ENCODE peak calls at places on chromosomes 13 and 19, in seven cellular contexts. L, Z, U, B, H, O and Y are unnamed samples. For H3K27me3, the result is how much of the 10 kb centered on the place peaks cover.

GRCh38 chr13:109158383-109158782 is 529.0 kb downstream of the MYO16 start:
- DNase-seq in L (no peak), Z (no peak), U (no peak), B (no peak), H (no peak), O (no peak), Y (no peak)

GRCh38 chr19:39502640-39503417 is 4.1 kb downstream of the DLL3 start:
- DNase-seq in L (peak), Z (peak), U (peak), B (peak), H (peak), O (peak), Y (peak)

GRCh38 chr19:30783936-30784335 is 411.8 kb downstream of the ZNF536 start:
- DNase-seq in L (no peak), Z (no peak), U (no peak), B (no peak), H (no peak), O (no peak), Y (no peak)

GRCh38 chr19:38201731-38202130 is 22.3 kb downstream of the DPF1 start:
- DNase-seq in L (peak), Z (no peak), U (no peak), B (no peak), H (no peak), O (no peak), Y (no peak)

GRCh38 chr13:35474551-35474950 is 1.9 kb downstream of the MAB21L1 start:
- DNase-seq in L (no peak), Z (peak), U (no peak), B (no peak), H (no peak), O (no peak), Y (no peak)

GRCh38 chr13:89227356-89227755 is 1556.2 kb downstream of the SLITRK5 start:
- DNase-seq in L (no peak), Z (no peak), U (no peak), B (no peak), H (no peak), O (no peak), Y (peak)

GRCh38 chr13:29304148-29304547 is 291.3 kb downstream of the SLC7A1 start:
- DNase-seq in L (no peak), Z (no peak), U (no peak), B (no peak), H (no peak), O (no peak), Y (no peak)

GRCh38 chr13:79404361-79404760 is 1.7 kb downstream of the RBM26 start:
- DNase-seq in L (no peak), Z (no peak), U (no peak), B (no peak), H (no peak), O (no peak), Y (no peak)

GRCh38 chr19:46766569-46767317 is 20.5 kb upstream of the STRN4 start:
- DNase-seq in L (peak), Z (peak), U (no peak), B (peak), H (peak), O (peak), Y (no peak)

GRCh38 chr13:43196171-43196611 is 172.8 kb downstream of the DNAJC15 start:
- DNase-seq in L (no peak), Z (peak), U (no peak), B (no peak), H (no peak), O (no peak), Y (no peak)

GRCh38 chr13:92303428-92303827 is 905.0 kb downstream of the GPC5 start:
- DNase-seq in L (no peak), Z (no peak), U (no peak), B (peak), H (no peak), O (no peak), Y (no peak)

GRCh38 chr13:111319521-111319920 is 921 bp upstream of the TEX29 start:
- DNase-seq in L (peak), Z (no peak), U (no peak), B (no peak), H (no peak), O (no peak), Y (no peak)

DNA sequence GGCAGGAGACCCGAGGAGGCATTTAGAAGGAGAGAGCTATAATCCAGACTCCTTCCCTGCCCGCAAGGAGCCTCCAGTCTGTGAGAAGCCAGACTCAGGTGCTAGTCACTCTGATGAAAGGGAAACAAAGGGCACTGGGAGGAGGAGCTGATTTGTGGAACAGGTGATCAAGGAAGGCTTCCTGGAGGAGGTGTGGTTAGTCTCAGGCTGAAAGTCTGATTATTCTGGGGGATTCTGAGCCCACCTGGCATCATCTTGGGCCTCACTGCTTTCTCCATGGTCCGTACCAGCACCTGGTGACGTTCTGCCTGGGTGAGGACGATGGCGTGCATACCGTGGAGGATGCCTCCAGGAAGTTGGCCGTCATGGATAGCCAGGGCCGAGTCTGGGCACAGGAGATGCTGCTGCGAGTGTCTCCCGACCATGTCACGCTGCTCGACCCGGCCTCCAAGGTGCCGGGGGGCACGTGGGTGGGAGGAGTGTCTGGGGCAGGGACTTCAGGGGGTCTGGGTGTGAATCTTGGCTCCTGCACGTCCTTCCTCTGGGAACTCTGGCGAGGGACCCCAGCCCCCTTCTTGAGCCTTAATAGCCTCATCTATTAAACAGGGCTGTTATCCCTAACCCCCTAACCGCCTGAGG is 3.9 kb downstream of the EPS8L1 start:
- DNase-seq in L (no peak), Z (no peak), U (no peak), B (no peak), H (no peak), O (no peak), Y (no peak)
- H3K27me3 ChIP-seq in L (under half), Z (half or more), U (under half), B (under half), H (under half), O (under half), Y (under half)

GRCh38 chr19:28988066-28988465 is 224.9 kb downstream of the UQCRFS1 start:
- DNase-seq in L (no peak), Z (no peak), U (no peak), B (no peak), H (no peak), O (no peak), Y (no peak)
- H3K27ac ChIP-seq in L (no peak), Z (no peak), U (no peak), B (no peak), H (no peak), O (no peak), Y (no peak)

GRCh38 chr19:34600366-34600765 is 76.6 kb downstream of the SCGB2B2 start:
- DNase-seq in L (no peak), Z (no peak), U (no peak), B (no peak), H (no peak), O (no peak), Y (no peak)
- H3K27me3 ChIP-seq in L (under half), Z (under half), U (under half), B (under half), H (under half), O (under half), Y (under half)

DNA sequence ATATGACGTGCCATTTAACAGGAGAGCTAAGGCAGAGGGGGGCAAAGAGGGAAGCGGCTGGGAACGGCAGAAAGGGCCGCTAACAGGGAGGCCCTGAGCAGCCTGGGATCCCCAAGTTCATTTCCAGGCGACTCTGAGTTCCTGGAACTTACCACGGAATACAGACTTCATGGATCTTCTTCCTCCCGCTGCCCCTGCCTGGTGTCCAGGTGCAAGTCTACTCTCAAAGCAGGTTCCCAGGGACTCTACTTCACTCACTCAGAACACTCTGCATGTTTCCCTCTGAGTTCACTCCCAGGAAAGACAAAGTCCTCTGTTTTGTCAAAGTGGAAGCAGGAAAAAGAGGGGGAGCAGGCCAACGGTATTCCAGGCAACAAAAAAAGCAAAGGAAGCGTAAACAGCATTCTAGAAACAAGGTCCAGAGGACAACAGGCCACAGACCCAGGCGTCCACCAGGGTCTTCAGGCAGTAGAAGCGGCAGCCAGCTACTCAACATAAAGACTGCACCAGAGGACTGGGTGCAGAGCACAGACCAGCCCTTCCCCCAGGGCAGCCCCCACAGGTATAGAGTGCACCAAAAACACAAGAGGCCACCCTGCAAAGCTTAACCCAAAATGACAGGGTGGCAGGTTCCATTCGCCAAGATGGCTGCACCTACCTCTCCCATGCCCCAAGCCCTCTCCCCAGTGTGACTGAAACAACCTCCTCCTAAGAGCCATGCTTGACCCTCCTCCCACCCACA is 3.0 kb downstream of the MIER2 start:
- DNase-seq in L (no peak), Z (no peak), U (no peak), B (no peak), H (no peak), O (no peak), Y (no peak)
- H3K27ac ChIP-seq in L (no peak), Z (peak), U (no peak), B (no peak), H (peak), O (no peak), Y (no peak)

DNA sequence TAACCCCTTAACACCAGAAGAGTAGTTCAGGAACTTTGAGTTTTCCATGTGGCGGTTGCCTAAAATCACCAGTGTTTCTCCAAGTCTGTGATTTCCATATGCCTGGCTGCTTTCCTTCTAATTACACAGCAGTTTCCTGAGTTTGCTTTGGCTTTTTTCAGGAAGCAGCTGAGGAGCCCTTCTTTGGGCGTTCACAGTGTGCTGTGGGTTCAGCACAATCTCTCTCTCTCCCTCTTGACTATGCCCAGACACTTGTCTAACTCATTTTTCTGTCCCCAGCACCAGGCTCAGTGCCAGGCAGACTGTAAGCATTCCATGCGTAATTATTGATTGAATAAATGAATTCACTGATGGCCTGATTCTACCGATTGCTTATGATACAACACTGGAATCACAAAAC is 19.7 kb downstream of the SCEL start:
- DNase-seq in L (no peak), Z (no peak), U (no peak), B (no peak), H (no peak), O (no peak), Y (no peak)
- H3K27me3 ChIP-seq in L (under half), Z (under half), U (under half), B (under half), H (under half), O (under half), Y (under half)